ENCODE peak calls at places on chromosome X, in four cellular contexts. K, G, M and S are unnamed samples.

GRCh38 chrX:40420899-40421729 is 159.7 kb upstream of the ATP6AP2 start:
- DNase-seq in K (no peak), G (no peak), M (no peak), S (no peak)

GRCh38 chrX:10579018-10579752 is 41.2 kb downstream of the MID1 start:
- DNase-seq in M (no peak), K (peak), G (no peak), S (peak)

GRCh38 chrX:120781416-120781815 is 94.2 kb downstream of the CT47B1 start:
- DNase-seq in K (peak), M (no peak), G (no peak), S (no peak)

GRCh38 chrX:53312946-53313745 is 31.8 kb upstream of the IQSEC2 start:
- DNase-seq in G (peak), M (peak), K (peak), S (peak)

GRCh38 chrX:138191998-138192397 is 519.5 kb downstream of the FGF13 start:
- DNase-seq in K (no peak), M (no peak), G (peak), S (peak)

GRCh38 chrX:314781-315595 is 3.6 kb downstream of the GTPBP6 start:
- DNase-seq in K (no peak), G (no peak), M (no peak), S (no peak)

GRCh38 chrX:1649623-1650022 is 34.8 kb downstream of the ASMT start:
- DNase-seq in G (no peak), K (no peak), M (no peak), S (no peak)

GRCh38 chrX:30779453-30780030 is 109.5 kb downstream of the TAB3 start:
- DNase-seq in K (no peak), M (no peak), G (no peak), S (no peak)

GRCh38 chrX:39576081-39576701 is 521.6 kb downstream of the BCOR start:
- DNase-seq in K (no peak), G (no peak), M (no peak), S (no peak)

GRCh38 chrX:123830309-123830708 is 29.5 kb upstream of the XIAP start:
- DNase-seq in K (no peak), M (no peak), G (no peak), S (no peak)

GRCh38 chrX:149453911-149454820 is 50.9 kb downstream of the IDS start:
- DNase-seq in K (no peak), M (no peak), G (no peak), S (peak)

GRCh38 chrX:122914256-122914655 is 269.8 kb upstream of the GRIA3 start:
- DNase-seq in M (no peak), K (no peak), G (no peak), S (no peak)

GRCh38 chrX:20455001-20455400 is 188.3 kb upstream of the RPS6KA3 start:
- DNase-seq in M (no peak), G (no peak), K (peak), S (no peak)

GRCh38 chrX:79095441-79096338 is 48.8 kb upstream of the GPR174 start:
- DNase-seq in G (no peak), M (no peak), K (no peak), S (peak)

GRCh38 chrX:47232803-47233332 is at the start of gene USP11:
- DNase-seq in G (peak), M (peak), K (peak), S (peak)

GRCh38 chrX:11406109-11406755 is 113.0 kb downstream of the AMELX start:
- DNase-seq in M (no peak), G (no peak), K (peak), S (no peak)

GRCh38 chrX:17098516-17099247 is 152.2 kb downstream of the REPS2 start:
- DNase-seq in K (no peak), G (no peak), M (no peak), S (no peak)

GRCh38 chrX:56563231-56564116 is at the start of gene UBQLN2:
- DNase-seq in M (peak), K (peak), G (peak), S (peak)
- TF ChIP-seq CTCF in M (no peak), K (peak), G (peak), S (peak)

GRCh38 chrX:66760648-66761047 is 121.8 kb upstream of the EDA2R start:
- DNase-seq in M (no peak), K (no peak), G (no peak), S (peak)
- TF ChIP-seq CTCF in M (no peak), K (peak), G (peak), S (no peak)

DNA sequence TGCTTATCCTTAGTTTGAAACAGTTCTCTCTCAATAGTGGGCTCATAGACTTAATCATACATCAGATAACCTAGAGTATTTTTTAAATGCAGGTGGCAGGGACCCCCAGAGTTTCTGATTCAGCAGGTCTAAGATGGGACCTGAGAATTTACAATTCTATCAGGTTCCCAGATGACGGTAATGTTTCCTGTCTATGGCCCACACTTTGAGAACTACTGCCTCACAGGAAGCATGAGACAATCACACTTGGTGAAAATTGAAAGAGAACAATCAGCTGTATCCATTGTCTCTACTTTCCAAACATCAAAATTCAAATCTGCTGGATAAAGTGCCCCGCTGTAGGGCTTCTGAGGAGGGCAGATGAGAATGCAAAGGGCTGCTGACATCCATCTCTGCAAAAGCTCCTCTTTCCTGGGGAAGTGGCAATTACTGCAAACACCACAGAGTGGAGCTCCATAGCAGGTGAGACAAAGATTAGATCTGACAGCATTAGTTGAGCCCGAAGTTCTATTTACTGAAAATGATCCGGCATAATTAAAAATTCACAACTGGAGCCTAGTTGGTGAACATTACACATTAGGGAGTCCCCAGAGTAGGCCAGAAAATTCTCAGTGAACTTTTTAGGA is 187.8 kb upstream of the MBNL3 start:
- DNase-seq in K (no peak), G (no peak), M (no peak), S (no peak)
- TF ChIP-seq CTCF in K (no peak), G (no peak), M (no peak), S (no peak)

GRCh38 chrX:88424541-88424940 is 322.5 kb upstream of the CPXCR1 start:
- DNase-seq in M (no peak), K (no peak), G (no peak), S (no peak)
- TF ChIP-seq CTCF in M (no peak), K (no peak), G (no peak), S (no peak)

GRCh38 chrX:12617241-12617640 is 174.0 kb upstream of the PRPS2 start:
- DNase-seq in G (no peak), M (no peak), K (no peak), S (no peak)
- TF ChIP-seq CTCF in G (no peak), M (no peak), K (no peak), S (no peak)